ENCODE peak calls at places on chromosome 10, in eight cellular contexts. E, K, T, A, L, S, X and J are unnamed samples.
A peak's percentile ranks its signal among the peaks of the same experiment; 100 is the strongest.

GRCh38 chr10:96222908-96223307 is 48.5 kb downstream of the BLNK start:
- DNase-seq in A (no peak), S (no peak), L (no peak), E (no peak), K (no peak), T (no peak), X (no peak), J (no peak)

GRCh38 chr10:69757553-69758309 is 44.0 kb upstream of the COL13A1 start:
- DNase-seq in X (peak; percentile 79), T (peak; percentile 48), A (no peak), K (no peak), L (peak; percentile 75), S (no peak), E (peak; percentile 42), J (no peak)

GRCh38 chr10:34696423-34696822 is 118.7 kb downstream of the PARD3 start:
- DNase-seq in X (peak; percentile 50), A (no peak), S (no peak), L (no peak), K (no peak), E (no peak), T (no peak), J (no peak)

GRCh38 chr10:34918896-34919295 is 103.8 kb upstream of the PARD3 start:
- DNase-seq in X (no peak), S (no peak), K (no peak), L (no peak), A (no peak), T (no peak), E (no peak), J (no peak)

GRCh38 chr10:14063531-14064317 is 267.0 kb downstream of the FRMD4A start:
- DNase-seq in K (no peak), X (peak; percentile 95), A (peak; percentile 47), S (no peak), E (peak; percentile 37), L (peak; percentile 47), T (no peak), J (peak; percentile 75)

GRCh38 chr10:92573091-92573797 is 649 bp downstream of the IDE start:
- DNase-seq in T (no peak), E (peak; percentile 27), S (peak; percentile 57), L (peak; percentile 58), X (peak; percentile 56), K (peak; percentile 38), A (no peak), J (no peak)

GRCh38 chr10:116723428-116724281 is 18.7 kb downstream of the HSPA12A start:
- DNase-seq in S (no peak), K (no peak), X (no peak), E (no peak), A (no peak), T (no peak), L (no peak), J (no peak)

GRCh38 chr10:62399211-62399610 is 25.0 kb downstream of the ZNF365 start:
- DNase-seq in A (no peak), L (no peak), E (no peak), S (no peak), K (no peak), X (peak; percentile 56), T (no peak), J (no peak)

GRCh38 chr10:28619465-28619864 is 57.9 kb upstream of the BAMBI start:
- DNase-seq in X (no peak), E (no peak), T (no peak), A (no peak), K (no peak), S (no peak), L (no peak), J (no peak)

GRCh38 chr10:133484818-133485217 is 31.1 kb downstream of the SCART1 start:
- DNase-seq in T (no peak), E (no peak), X (no peak), S (no peak), L (no peak), K (no peak), A (no peak), J (no peak)

GRCh38 chr10:76150886-76151288 is 719.5 kb downstream of the LRMDA start:
- DNase-seq in X (no peak), E (no peak), L (no peak), A (no peak), S (no peak), T (no peak), K (no peak), J (no peak)

GRCh38 chr10:106930751-106931150 is 233.8 kb downstream of the SORCS1 start:
- DNase-seq in T (no peak), X (no peak), E (no peak), K (no peak), S (no peak), A (no peak), L (no peak), J (no peak)

GRCh38 chr10:106931853-106932249 is 232.7 kb downstream of the SORCS1 start:
- DNase-seq in X (no peak), A (no peak), L (no peak), S (no peak), T (no peak), E (no peak), K (no peak), J (no peak)

GRCh38 chr10:106931159-106931852 is 233.2 kb downstream of the SORCS1 start:
- DNase-seq in X (no peak), L (peak; percentile 40), K (no peak), T (no peak), E (no peak), A (no peak), S (no peak), J (no peak)

GRCh38 chr10:106925187-106925586 is 239.3 kb downstream of the SORCS1 start:
- DNase-seq in T (no peak), K (no peak), A (no peak), S (peak; percentile 37), E (no peak), L (no peak), X (no peak), J (no peak)

GRCh38 chr10:106929291-106929925 is 235.1 kb downstream of the SORCS1 start:
- DNase-seq in K (no peak), X (no peak), S (peak; percentile 68), E (no peak), T (no peak), A (no peak), L (no peak), J (no peak)
- H3K27ac ChIP-seq in K (no peak overlapping the region), X (no peak overlapping the region), S (peak overlapping the region; percentile 64), E (no peak overlapping the region), T (no peak overlapping the region), A (no peak overlapping the region), L (no peak overlapping the region), J (no peak overlapping the region)

GRCh38 chr10:24418532-24418931 is 209.6 kb downstream of the KIAA1217 start:
- DNase-seq in L (no peak), X (no peak), K (no peak), E (no peak), A (no peak), S (no peak), T (no peak), J (no peak)
- TF ChIP-seq CTCF in L (no peak), X (peak; percentile 25), K (peak; percentile 7), E (no peak), A (peak; percentile 38), S (peak; percentile 23), T (peak; percentile 18), J (peak; percentile 30)

GRCh38 chr10:79434816-79435215 is 10.6 kb downstream of the ZCCHC24 start:
- DNase-seq in A (no peak), L (no peak), E (peak; percentile 80), T (no peak), K (no peak), X (peak; percentile 76), S (no peak), J (no peak)

GRCh38 chr10:79434223-79434687 is 11.2 kb downstream of the ZCCHC24 start:
- DNase-seq in K (no peak), X (peak; percentile 34), E (peak; percentile 21), T (no peak), A (no peak), L (no peak), S (no peak), J (no peak)

GRCh38 chr10:79436066-79436849 is 9.2 kb downstream of the ZCCHC24 start:
- DNase-seq in L (no peak), X (no peak), K (no peak), T (no peak), A (no peak), E (peak; percentile 31), S (no peak), J (no peak)

GRCh38 chr10:79436850-79437103 is 8.6 kb downstream of the ZCCHC24 start:
- DNase-seq in X (no peak), A (no peak), T (no peak), K (no peak), L (no peak), E (peak; percentile 23), S (no peak), J (no peak)

DNA sequence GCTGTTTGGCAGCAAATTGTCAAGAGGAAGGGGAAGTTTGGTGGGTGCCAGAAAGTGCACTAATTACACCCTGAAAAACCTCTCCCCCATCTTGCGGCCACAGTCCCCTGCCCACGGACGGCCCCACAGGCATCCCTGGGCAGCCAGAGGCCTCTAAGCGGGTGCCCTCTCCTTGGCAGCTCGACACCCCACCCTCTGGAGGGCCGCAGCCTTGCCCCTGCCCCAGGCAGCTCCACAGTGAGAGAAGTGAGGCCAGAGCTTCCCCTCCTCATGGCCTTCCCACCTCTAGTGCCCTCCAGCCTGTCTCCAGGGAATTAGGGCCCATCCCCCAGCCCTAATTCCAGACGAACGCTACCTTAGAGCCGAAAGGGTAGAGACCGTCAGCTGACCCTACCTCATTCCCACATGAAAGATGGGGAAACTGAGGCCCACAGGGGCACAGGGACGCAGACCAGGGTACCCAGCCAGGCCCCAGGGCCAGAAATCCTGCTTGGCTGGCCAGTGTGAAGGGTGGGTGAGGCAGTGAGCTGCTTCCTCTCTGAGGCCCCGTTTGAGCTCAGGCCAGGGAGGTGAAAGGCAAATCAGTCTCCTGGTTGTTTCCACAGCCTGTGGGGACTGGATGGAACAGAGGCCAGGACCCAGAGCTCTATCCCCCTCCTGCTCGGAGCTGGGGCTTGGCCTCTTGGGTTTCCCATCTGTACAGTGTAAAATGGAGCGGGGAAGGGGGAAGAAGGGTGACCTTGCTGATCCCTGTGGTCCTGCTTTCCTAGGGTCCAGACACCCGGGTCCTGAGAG is 10.0 kb downstream of the ZCCHC24 start:
- DNase-seq in A (no peak), E (peak; percentile 82), L (no peak), X (peak; percentile 76), S (peak; percentile 41), K (no peak), T (no peak), J (no peak)
- H3K27ac ChIP-seq in A (peak overlapping the region; percentile 97), E (peak overlapping the region; percentile 88), L (peak overlapping the region; percentile 93), X (peak overlapping the region; percentile 96), S (no peak overlapping the region), K (peak overlapping the region; percentile 97), T (peak overlapping the region; percentile 87), J (peak overlapping the region; percentile 93)

GRCh38 chr10:103717341-103718246 is 137.8 kb downstream of the SH3PXD2A start:
- DNase-seq in S (no peak), E (no peak), K (no peak), L (no peak), A (no peak), X (no peak), T (no peak), J (no peak)
- TF ChIP-seq CTCF in S (no peak), E (no peak), K (no peak), L (no peak), A (no peak), X (no peak), T (no peak), J (no peak)